ENCODE peak calls at places on chromosome 5, in seven cellular contexts. M, P, V, T, X, N and D are unnamed samples.

GRCh38 chr5:40486437-40487270 is 193.1 kb upstream of the PTGER4 start:
- DNase-seq in M (no peak), P (no peak), V (no peak), T (no peak), X (no peak), N (no peak), D (no peak)

GRCh38 chr5:31675472-31675871 is 36.5 kb downstream of the PDZD2 start:
- DNase-seq in M (no peak), P (no peak), V (no peak), T (no peak), X (no peak), N (no peak), D (no peak)

GRCh38 chr5:131330031-131330430 is 66.2 kb downstream of the CDC42SE2 start:
- DNase-seq in M (no peak), P (no peak), V (no peak), T (no peak), X (no peak), N (no peak), D (no peak)

GRCh38 chr5:5523066-5523505 is 100.6 kb downstream of the ICE1 start:
- DNase-seq in M (no peak), P (no peak), V (no peak), T (no peak), X (no peak), N (peak; percentile 32), D (no peak)

GRCh38 chr5:83965431-83965830 is 244.8 kb upstream of the HAPLN1 start:
- DNase-seq in M (no peak), P (no peak), V (no peak), T (no peak), X (no peak), N (no peak), D (no peak)

GRCh38 chr5:27011274-27011673 is 27.1 kb downstream of the CDH9 start:
- DNase-seq in M (no peak), P (no peak), V (no peak), T (no peak), X (no peak), N (no peak), D (no peak)

GRCh38 chr5:31366941-31367340 is 165.0 kb downstream of the DROSHA start:
- DNase-seq in M (no peak), P (no peak), V (no peak), T (peak; percentile 88), X (no peak), N (no peak), D (no peak)

GRCh38 chr5:81762401-81762800 is 11.5 kb upstream of the SSBP2 start:
- DNase-seq in M (no peak), P (no peak), V (no peak), T (no peak), X (no peak), N (no peak), D (no peak)

GRCh38 chr5:142720561-142721275 is 34.8 kb upstream of the FGF1 start:
- DNase-seq in M (no peak), P (no peak), V (no peak), T (no peak), X (peak; percentile 80), N (no peak), D (peak; percentile 77)

GRCh38 chr5:154403234-154403633 is 42.6 kb upstream of the SAP30L start:
- DNase-seq in M (no peak), P (no peak), V (no peak), T (no peak), X (no peak), N (no peak), D (no peak)

GRCh38 chr5:2751592-2752021 is at the start of gene IRX2:
- DNase-seq in M (no peak), P (peak; percentile 97), V (peak; percentile 90), T (peak; percentile 0), X (peak; percentile 51), N (no peak), D (peak; percentile 67)

GRCh38 chr5:176436641-176437040 is 11.5 kb upstream of the FAF2 start:
- DNase-seq in M (no peak), P (no peak), V (no peak), T (no peak), X (no peak), N (no peak), D (no peak)

GRCh38 chr5:136135536-136135935 is 2.9 kb downstream of the SMAD5 start:
- DNase-seq in M (no peak), P (no peak), V (no peak), T (no peak), X (no peak), N (no peak), D (no peak)

GRCh38 chr5:179840321-179840720 is 18.3 kb downstream of the MRNIP start:
- DNase-seq in M (no peak), P (peak; percentile 29), V (no peak), T (no peak), X (no peak), N (no peak), D (no peak)

GRCh38 chr5:67042586-67043133 is 153.9 kb downstream of the CD180 start:
- DNase-seq in M (no peak), P (no peak), V (no peak), T (no peak), X (no peak), N (peak; percentile 14), D (no peak)

GRCh38 chr5:160463775-160464465 is 42.3 kb downstream of the PTTG1 start:
- DNase-seq in M (no peak), P (no peak), V (no peak), T (no peak), X (peak; percentile 20), N (no peak), D (no peak)

GRCh38 chr5:1204693-1205242 is 3.4 kb downstream of the SLC6A19 start:
- DNase-seq in M (no peak), P (no peak), V (no peak), T (no peak), X (peak; percentile 76), N (peak; percentile 37), D (peak; percentile 50)

GRCh38 chr5:60743511-60744314 is 43.7 kb upstream of the DEPDC1B start:
- DNase-seq in M (no peak), P (no peak), V (no peak), T (no peak), X (no peak), N (no peak), D (no peak)

GRCh38 chr5:67141644-67142043 is 55.0 kb downstream of the CD180 start:
- DNase-seq in M (no peak), P (no peak), V (no peak), T (no peak), X (no peak), N (no peak), D (no peak)

GRCh38 chr5:169942181-169942580 is 38.1 kb downstream of the INSYN2B start:
- DNase-seq in M (no peak), P (no peak), V (peak; percentile 47), T (no peak), X (no peak), N (no peak), D (no peak)

GRCh38 chr5:128869970-128870747 is 95.1 kb upstream of the SLC27A6 start:
- DNase-seq in M (no peak), P (no peak), V (no peak), T (peak; percentile 10), X (no peak), N (no peak), D (no peak)

GRCh38 chr5:4204616-4205151 is 609.1 kb downstream of the IRX1 start:
- DNase-seq in M (no peak), P (no peak), V (no peak), T (no peak), X (no peak), N (no peak), D (no peak)

GRCh38 chr5:142688278-142688677 is 2.4 kb upstream of the FGF1 start:
- DNase-seq in M (no peak), P (no peak), V (no peak), T (no peak), X (no peak), N (no peak), D (no peak)

GRCh38 chr5:172454355-172455086 is at the start of gene SH3PXD2B:
- DNase-seq in M (peak; percentile 83), P (peak; percentile 89), V (no peak), T (no peak), X (peak; percentile 74), N (peak; percentile 54), D (peak; percentile 82)

GRCh38 chr5:73996181-73996770 is 370.3 kb downstream of the ARHGEF28 start:
- DNase-seq in M (no peak), P (no peak), V (no peak), T (no peak), X (no peak), N (no peak), D (no peak)

GRCh38 chr5:17216176-17216973 is 1.1 kb upstream of the BASP1 start:
- DNase-seq in M (peak; percentile 88), P (peak; percentile 83), V (no peak), T (no peak), X (peak; percentile 82), N (peak; percentile 94), D (peak; percentile 70)

GRCh38 chr5:1155191-1156032 is 43.5 kb upstream of the SLC12A7 start:
- DNase-seq in M (no peak), P (no peak), V (no peak), T (no peak), X (no peak), N (no peak), D (no peak)

GRCh38 chr5:58502032-58502431 is 10.8 kb downstream of the GAPT start:
- DNase-seq in M (no peak), P (no peak), V (no peak), T (no peak), X (no peak), N (no peak), D (no peak)

GRCh38 chr5:86500947-86501346 is 116.8 kb upstream of the COX7C start:
- DNase-seq in M (no peak), P (no peak), V (no peak), T (peak; percentile 5), X (no peak), N (peak; percentile 48), D (no peak)
- TF ChIP-seq CTCF in M (peak; percentile 16), P (no peak), V (no peak), T (peak; percentile 53), X (peak; percentile 6), N (peak; percentile 54), D (no peak)

DNA sequence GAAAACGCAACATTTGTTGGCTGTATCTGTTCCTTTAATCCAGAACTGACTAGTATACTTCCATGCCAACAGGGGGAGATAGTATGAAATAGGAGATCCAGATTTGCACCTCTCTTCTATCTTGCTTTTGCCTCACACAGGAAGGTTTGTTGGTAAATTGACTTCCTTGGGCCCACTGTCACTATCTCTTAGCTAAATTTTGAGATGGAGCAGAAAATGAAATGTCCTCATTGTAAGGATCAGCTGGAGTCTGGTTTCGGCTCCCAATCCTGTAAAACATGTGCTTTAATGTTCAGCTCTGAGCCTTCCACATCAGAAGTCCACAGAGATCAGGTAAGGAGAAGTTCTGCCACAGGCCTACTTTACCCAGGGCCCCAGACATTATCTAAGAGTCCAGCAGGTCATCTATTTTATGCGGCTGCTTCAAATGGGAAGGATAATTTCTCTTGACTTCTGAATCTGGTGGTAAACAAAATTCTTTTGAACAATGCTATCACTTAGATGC is 176.8 kb downstream of the FER start:
- DNase-seq in M (no peak), P (no peak), V (no peak), T (no peak), X (no peak), N (peak; percentile 40), D (no peak)
- TF ChIP-seq CTCF in M (no peak), P (no peak), V (no peak), T (peak; percentile 6), X (no peak), N (peak; percentile 42), D (no peak)

GRCh38 chr5:109529987-109530386 is 120.2 kb upstream of the PJA2 start:
- DNase-seq in M (no peak), P (no peak), V (no peak), T (no peak), X (no peak), N (no peak), D (no peak)
- TF ChIP-seq CTCF in M (no peak), P (no peak), V (no peak), T (no peak), X (no peak), N (no peak), D (no peak)

GRCh38 chr5:12704955-12705354 is 800.7 kb upstream of the CTNND2 start:
- DNase-seq in M (no peak), P (no peak), V (no peak), T (no peak), X (no peak), N (no peak), D (no peak)
- TF ChIP-seq CTCF in M (no peak), P (peak; percentile 2), V (no peak), T (peak; percentile 38), X (peak; percentile 21), N (no peak), D (no peak)